ENCODE peak calls at places on chromosomes 11 and 22, in four cellular contexts. N, A, Q and X are unnamed samples.
A peak's percentile ranks its signal among the peaks of the same experiment; 100 is the strongest.

GRCh38 chr11:115202900-115203552 is 301.2 kb downstream of the CADM1 start:
- DNase-seq in N (no peak), Q (no peak), A (no peak), X (no peak)

GRCh38 chr22:29621761-29622526 is 18.5 kb downstream of the NF2 start:
- DNase-seq in A (no peak), N (peak; percentile 93), Q (no peak), X (peak; percentile 96)

GRCh38 chr11:61126266-61126665 is 24.0 kb downstream of the CD5 start:
- DNase-seq in N (no peak), A (no peak), Q (no peak), X (no peak)

GRCh38 chr11:123145220-123145619 is 49.8 kb downstream of the CLMP start:
- DNase-seq in N (peak; percentile 57), A (no peak), Q (no peak), X (peak; percentile 63)

GRCh38 chr22:37195921-37196320 is 7.9 kb upstream of the C1QTNF6 start:
- DNase-seq in A (no peak), N (no peak), Q (no peak), X (no peak)

GRCh38 chr11:27653990-27654758 is 46.1 kb downstream of the BDNF start:
- DNase-seq in Q (no peak), A (no peak), N (no peak), X (no peak)

GRCh38 chr11:72409458-72409857 is 24.9 kb downstream of the CLPB start:
- DNase-seq in Q (no peak), N (no peak), A (no peak), X (no peak)

GRCh38 chr22:25192406-25192805 is 7.3 kb upstream of the CRYBB3 start:
- DNase-seq in N (no peak), A (no peak), Q (no peak), X (no peak)

GRCh38 chr22:37639771-37640590 is 512 bp downstream of the SH3BP1 start:
- DNase-seq in N (no peak), A (no peak), Q (no peak), X (no peak)

GRCh38 chr22:31328545-31328960 is 17.6 kb downstream of the PATZ1 start:
- DNase-seq in A (no peak), N (no peak), Q (no peak), X (no peak)

GRCh38 chr11:130677486-130678153 is 229.2 kb downstream of the ADAMTS15 start:
- DNase-seq in N (peak; percentile 88), A (no peak), Q (no peak), X (peak; percentile 74)

GRCh38 chr11:64592234-64592615 is 1.2 kb downstream of the SLC22A12 start:
- DNase-seq in N (no peak), A (no peak), Q (no peak), X (no peak)

GRCh38 chr11:85903406-85903805 is 48.2 kb downstream of the CCDC83 start:
- DNase-seq in A (no peak), Q (no peak), N (no peak), X (no peak)

GRCh38 chr11:43931717-43932039 is 10.8 kb upstream of the C11orf96 start:
- DNase-seq in A (no peak), N (no peak), Q (no peak), X (no peak)

GRCh38 chr22:19637405-19638281 is 76.7 kb upstream of the SEPTIN5 start:
- DNase-seq in N (no peak), Q (no peak), A (no peak), X (no peak)

GRCh38 chr22:21450320-21450831 is 16.8 kb upstream of the TMEM191C start:
- DNase-seq in N (no peak), Q (no peak), A (no peak), X (no peak)

GRCh38 chr11:82676483-82677094 is 57.1 kb downstream of the FAM181B start:
- DNase-seq in Q (no peak), N (no peak), A (no peak), X (no peak)